ENCODE peak calls at places on chromosome 15, in seven cellular contexts. One of them, this sample, is unnamed. For H3K4me1, the result is how much of the 10 kb centered on the place peaks cover.

GRCh38 chr15:77864211-77865105 is 213.1 kb downstream of the TBC1D2B start:
- DNase-seq in RWPE2: peak
- DNase-seq in upper lobe of left lung: no peak
- DNase-seq in mammary epithelial cell: no peak
- DNase-seq in A549: no peak
- DNase-seq in endothelial cell of umbilical vein: no peak
- DNase-seq in Peyer's patch: no peak
- DNase-seq in this sample: no peak

GRCh38 chr15:43792761-43793493 is 807 bp downstream of the SERF2 start:
- DNase-seq in RWPE2: no peak
- DNase-seq in upper lobe of left lung: peak
- DNase-seq in mammary epithelial cell: peak
- DNase-seq in A549: no peak
- DNase-seq in endothelial cell of umbilical vein: peak
- DNase-seq in Peyer's patch: no peak
- DNase-seq in this sample: peak

GRCh38 chr15:50450678-50451077 is 26.5 kb downstream of the USP8 start:
- DNase-seq in RWPE2: no peak
- DNase-seq in upper lobe of left lung: no peak
- DNase-seq in mammary epithelial cell: no peak
- DNase-seq in A549: no peak
- DNase-seq in endothelial cell of umbilical vein: peak
- DNase-seq in Peyer's patch: no peak
- DNase-seq in this sample: no peak

GRCh38 chr15:35000511-35000910 is 12.4 kb upstream of the ZNF770 start:
- DNase-seq in RWPE2: peak
- DNase-seq in upper lobe of left lung: peak
- DNase-seq in mammary epithelial cell: peak
- DNase-seq in A549: peak
- DNase-seq in endothelial cell of umbilical vein: no peak
- DNase-seq in Peyer's patch: no peak
- DNase-seq in this sample: no peak

GRCh38 chr15:42123546-42123945 is 29.2 kb upstream of the PLA2G4D start:
- DNase-seq in RWPE2: no peak
- DNase-seq in upper lobe of left lung: no peak
- DNase-seq in mammary epithelial cell: no peak
- DNase-seq in A549: no peak
- DNase-seq in endothelial cell of umbilical vein: no peak
- DNase-seq in Peyer's patch: peak
- DNase-seq in this sample: no peak

GRCh38 chr15:77017091-77017660 is 22.2 kb downstream of the PSTPIP1 start:
- DNase-seq in RWPE2: no peak
- DNase-seq in upper lobe of left lung: no peak
- DNase-seq in mammary epithelial cell: no peak
- DNase-seq in A549: no peak
- DNase-seq in endothelial cell of umbilical vein: no peak
- DNase-seq in Peyer's patch: no peak
- DNase-seq in this sample: no peak

GRCh38 chr15:36218322-36218721 is 361.1 kb upstream of the CDIN1 start:
- DNase-seq in RWPE2: no peak
- DNase-seq in upper lobe of left lung: no peak
- DNase-seq in mammary epithelial cell: no peak
- DNase-seq in A549: no peak
- DNase-seq in endothelial cell of umbilical vein: no peak
- DNase-seq in Peyer's patch: no peak
- DNase-seq in this sample: no peak

GRCh38 chr15:89740137-89740536 is 10.9 kb downstream of the MESP1 start:
- DNase-seq in RWPE2: no peak
- DNase-seq in upper lobe of left lung: peak
- DNase-seq in mammary epithelial cell: peak
- DNase-seq in A549: peak
- DNase-seq in endothelial cell of umbilical vein: peak
- DNase-seq in Peyer's patch: peak
- DNase-seq in this sample: peak

GRCh38 chr15:55742927-55743614 is at the start of gene PRTG:
- DNase-seq in RWPE2: peak
- DNase-seq in upper lobe of left lung: peak
- DNase-seq in mammary epithelial cell: peak
- DNase-seq in A549: peak
- DNase-seq in endothelial cell of umbilical vein: peak
- DNase-seq in Peyer's patch: no peak
- DNase-seq in this sample: no peak

GRCh38 chr15:101172421-101173097 is 79.3 kb downstream of the CHSY1 start:
- DNase-seq in RWPE2: peak
- DNase-seq in upper lobe of left lung: no peak
- DNase-seq in mammary epithelial cell: no peak
- DNase-seq in A549: no peak
- DNase-seq in endothelial cell of umbilical vein: no peak
- DNase-seq in Peyer's patch: no peak
- DNase-seq in this sample: no peak

GRCh38 chr15:87828608-87829007 is 427.9 kb downstream of the NTRK3 start:
- DNase-seq in RWPE2: no peak
- DNase-seq in upper lobe of left lung: no peak
- DNase-seq in mammary epithelial cell: no peak
- DNase-seq in A549: no peak
- DNase-seq in endothelial cell of umbilical vein: no peak
- DNase-seq in Peyer's patch: no peak
- DNase-seq in this sample: no peak

GRCh38 chr15:69990566-69991391 is 106.9 kb downstream of the TLE3 start:
- DNase-seq in RWPE2: no peak
- DNase-seq in upper lobe of left lung: no peak
- DNase-seq in mammary epithelial cell: no peak
- DNase-seq in A549: no peak
- DNase-seq in endothelial cell of umbilical vein: no peak
- DNase-seq in Peyer's patch: no peak
- DNase-seq in this sample: no peak

GRCh38 chr15:69994429-69995201 is 103.1 kb downstream of the TLE3 start:
- DNase-seq in RWPE2: no peak
- DNase-seq in upper lobe of left lung: no peak
- DNase-seq in mammary epithelial cell: no peak
- DNase-seq in A549: no peak
- DNase-seq in endothelial cell of umbilical vein: no peak
- DNase-seq in Peyer's patch: peak
- DNase-seq in this sample: no peak

GRCh38 chr15:69988541-69989225 is 109.0 kb downstream of the TLE3 start:
- DNase-seq in RWPE2: no peak
- DNase-seq in upper lobe of left lung: no peak
- DNase-seq in mammary epithelial cell: no peak
- DNase-seq in A549: no peak
- DNase-seq in endothelial cell of umbilical vein: no peak
- DNase-seq in Peyer's patch: no peak
- DNase-seq in this sample: no peak

GRCh38 chr15:69992326-69992725 is 105.4 kb downstream of the TLE3 start:
- DNase-seq in RWPE2: no peak
- DNase-seq in upper lobe of left lung: no peak
- DNase-seq in mammary epithelial cell: no peak
- DNase-seq in A549: no peak
- DNase-seq in endothelial cell of umbilical vein: no peak
- DNase-seq in Peyer's patch: no peak
- DNase-seq in this sample: no peak

DNA sequence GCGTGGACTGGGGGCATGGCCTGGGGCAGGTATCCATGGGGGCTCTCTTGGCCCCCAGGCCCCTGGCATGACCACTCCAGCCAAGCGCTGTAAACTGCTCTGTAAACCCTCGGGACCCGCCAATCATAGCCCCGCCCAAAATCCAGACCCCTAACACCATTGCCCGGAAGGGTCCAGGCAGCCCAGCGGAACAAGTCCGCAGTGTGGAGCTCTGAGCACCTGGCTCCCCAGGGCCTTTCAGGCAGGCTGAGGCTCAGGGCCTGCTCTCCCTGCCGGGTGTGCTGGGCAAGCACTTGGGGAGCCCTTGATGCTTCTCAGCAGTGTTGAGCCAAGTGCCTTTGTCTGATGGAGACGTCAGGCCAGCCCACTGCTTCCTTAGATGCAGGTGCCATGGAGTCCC is 106.2 kb downstream of the TLE3 start:
- DNase-seq in RWPE2: no peak
- DNase-seq in upper lobe of left lung: no peak
- DNase-seq in mammary epithelial cell: no peak
- DNase-seq in A549: no peak
- DNase-seq in endothelial cell of umbilical vein: no peak
- DNase-seq in Peyer's patch: no peak
- DNase-seq in this sample: no peak
- H3K4me3 ChIP-seq in RWPE2: no peak
- H3K4me3 ChIP-seq in upper lobe of left lung: no peak
- H3K4me3 ChIP-seq in mammary epithelial cell: no peak
- H3K4me3 ChIP-seq in A549: no peak
- H3K4me3 ChIP-seq in endothelial cell of umbilical vein: no peak
- H3K4me3 ChIP-seq in Peyer's patch: no peak
- H3K4me3 ChIP-seq in this sample: no peak

GRCh38 chr15:99514306-99514705 is 51.5 kb upstream of the MEF2A start:
- DNase-seq in RWPE2: no peak
- DNase-seq in upper lobe of left lung: no peak
- DNase-seq in mammary epithelial cell: no peak
- DNase-seq in A549: no peak
- DNase-seq in endothelial cell of umbilical vein: no peak
- DNase-seq in Peyer's patch: no peak
- DNase-seq in this sample: no peak
- H3K27ac ChIP-seq in RWPE2: no peak
- H3K27ac ChIP-seq in upper lobe of left lung: no peak
- H3K27ac ChIP-seq in mammary epithelial cell: no peak
- H3K27ac ChIP-seq in A549: no peak
- H3K27ac ChIP-seq in endothelial cell of umbilical vein: no peak
- H3K27ac ChIP-seq in Peyer's patch: peak
- H3K27ac ChIP-seq in this sample: no peak

DNA sequence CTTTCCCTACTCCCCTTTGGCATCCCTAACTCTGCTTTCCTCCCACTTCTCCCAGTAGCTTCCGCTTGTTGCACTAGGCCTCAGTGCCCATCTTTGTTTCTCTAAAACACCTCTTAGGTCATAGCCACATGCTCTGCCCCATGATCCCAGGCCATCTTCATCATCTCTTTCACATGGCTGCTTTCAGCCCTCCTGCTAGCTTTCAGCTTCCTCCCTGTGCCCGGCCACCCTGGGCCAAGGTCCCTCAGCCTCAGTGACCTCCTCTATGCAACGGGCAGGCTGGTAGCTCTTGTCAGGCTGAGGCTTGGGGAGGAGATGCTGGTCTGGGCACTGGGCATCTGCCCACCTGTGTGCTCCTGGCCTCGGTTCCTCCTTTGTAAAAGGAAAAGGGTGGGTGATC is 2.3 kb downstream of the PLEKHO2 start:
- DNase-seq in RWPE2: no peak
- DNase-seq in upper lobe of left lung: no peak
- DNase-seq in mammary epithelial cell: no peak
- DNase-seq in A549: no peak
- DNase-seq in endothelial cell of umbilical vein: no peak
- DNase-seq in Peyer's patch: no peak
- DNase-seq in this sample: no peak
- H3K4me1 ChIP-seq in RWPE2: under half
- H3K4me1 ChIP-seq in upper lobe of left lung: half or more
- H3K4me1 ChIP-seq in mammary epithelial cell: half or more
- H3K4me1 ChIP-seq in A549: under half
- H3K4me1 ChIP-seq in endothelial cell of umbilical vein: under half
- H3K4me1 ChIP-seq in Peyer's patch: under half
- H3K4me1 ChIP-seq in this sample: half or more

DNA sequence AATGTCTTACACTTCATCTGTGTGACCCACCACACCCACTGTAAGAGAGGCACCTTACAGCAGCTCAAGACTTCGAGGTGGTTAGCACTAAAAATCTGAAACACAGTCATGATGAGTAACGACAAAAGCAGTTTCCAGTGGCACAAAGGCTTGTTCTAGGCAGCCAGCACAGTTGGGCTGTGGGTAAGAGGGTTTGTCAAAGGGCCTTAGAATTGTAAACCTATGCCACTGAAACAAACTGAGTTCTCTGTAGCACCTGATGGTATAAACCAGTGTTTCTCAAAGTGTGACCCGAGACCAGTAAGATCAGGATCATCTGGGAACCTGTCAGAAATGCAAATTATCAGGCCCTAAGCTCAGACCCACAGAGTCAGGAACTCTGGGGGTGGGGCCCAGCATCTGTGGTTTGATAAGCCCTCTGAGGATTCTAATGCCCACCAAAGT is 36.5 kb downstream of the DAPK2 start:
- DNase-seq in RWPE2: no peak
- DNase-seq in upper lobe of left lung: no peak
- DNase-seq in mammary epithelial cell: peak
- DNase-seq in A549: no peak
- DNase-seq in endothelial cell of umbilical vein: no peak
- DNase-seq in Peyer's patch: peak
- DNase-seq in this sample: no peak
- H3K4me3 ChIP-seq in RWPE2: no peak
- H3K4me3 ChIP-seq in upper lobe of left lung: no peak
- H3K4me3 ChIP-seq in mammary epithelial cell: no peak
- H3K4me3 ChIP-seq in A549: no peak
- H3K4me3 ChIP-seq in endothelial cell of umbilical vein: no peak
- H3K4me3 ChIP-seq in Peyer's patch: no peak
- H3K4me3 ChIP-seq in this sample: no peak

GRCh38 chr15:64703632-64703959 is 71.8 kb downstream of the RBPMS2 start:
- DNase-seq in RWPE2: no peak
- DNase-seq in upper lobe of left lung: no peak
- DNase-seq in mammary epithelial cell: no peak
- DNase-seq in A549: no peak
- DNase-seq in endothelial cell of umbilical vein: no peak
- DNase-seq in Peyer's patch: no peak
- DNase-seq in this sample: no peak
- H3K27ac ChIP-seq in RWPE2: peak
- H3K27ac ChIP-seq in upper lobe of left lung: peak
- H3K27ac ChIP-seq in mammary epithelial cell: peak
- H3K27ac ChIP-seq in A549: peak
- H3K27ac ChIP-seq in endothelial cell of umbilical vein: peak
- H3K27ac ChIP-seq in Peyer's patch: peak
- H3K27ac ChIP-seq in this sample: peak

DNA sequence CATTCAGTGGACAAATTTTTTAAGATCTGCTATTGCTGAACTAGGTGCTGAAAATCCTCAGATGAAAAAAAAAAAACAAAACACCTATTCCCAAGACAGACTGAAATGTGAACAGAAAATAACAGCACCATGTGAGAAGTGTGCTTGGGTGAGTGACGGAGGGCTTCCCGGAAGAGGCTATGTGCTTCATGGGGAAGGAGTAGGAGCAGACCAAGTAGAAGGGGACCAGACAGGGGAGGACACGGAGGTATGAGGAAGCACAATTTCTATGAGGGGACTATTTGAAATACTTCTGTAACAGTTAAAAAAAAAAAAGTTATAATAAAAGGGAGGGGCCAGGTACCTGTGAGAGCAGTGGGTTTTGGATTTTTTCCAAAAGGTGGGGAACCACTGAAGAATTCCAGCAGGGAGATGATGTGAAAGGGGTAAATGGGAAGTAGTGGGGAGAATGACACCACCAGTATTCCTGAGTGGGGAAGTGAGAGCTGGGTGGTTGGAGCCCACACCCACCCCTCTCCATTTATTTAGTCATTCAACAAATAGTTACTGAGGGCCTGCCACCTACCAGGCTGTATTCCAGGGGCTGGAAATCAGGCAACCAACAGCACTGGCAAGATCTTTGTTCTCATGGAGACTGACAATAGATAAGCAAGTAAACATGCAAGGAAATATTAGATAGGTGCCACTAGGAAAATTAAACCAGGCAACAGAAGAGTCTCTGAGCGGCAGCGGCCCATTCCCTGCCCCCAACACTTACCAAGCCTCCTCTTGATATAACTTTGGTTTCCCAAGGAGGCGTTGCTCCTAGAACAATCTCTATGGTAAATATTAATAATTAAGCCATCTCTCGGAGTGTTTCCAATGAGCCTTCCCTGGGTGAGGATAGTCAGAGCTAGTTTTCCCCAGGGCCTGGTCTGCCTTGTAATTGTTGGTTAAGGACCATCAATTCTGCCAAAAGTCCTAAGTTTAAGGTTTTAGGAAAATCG is 3.8 kb upstream of the USP3 start:
- DNase-seq in RWPE2: no peak
- DNase-seq in upper lobe of left lung: peak
- DNase-seq in mammary epithelial cell: no peak
- DNase-seq in A549: peak
- DNase-seq in endothelial cell of umbilical vein: no peak
- DNase-seq in Peyer's patch: no peak
- DNase-seq in this sample: no peak
- H3K4me1 ChIP-seq in RWPE2: under half
- H3K4me1 ChIP-seq in upper lobe of left lung: under half
- H3K4me1 ChIP-seq in mammary epithelial cell: under half
- H3K4me1 ChIP-seq in A549: half or more
- H3K4me1 ChIP-seq in endothelial cell of umbilical vein: under half
- H3K4me1 ChIP-seq in Peyer's patch: under half
- H3K4me1 ChIP-seq in this sample: half or more